ENCODE peak calls at places on chromosomes 2 and 18, in five cellular contexts. One of them, this sample, is unnamed.

GRCh38 chr2:202911513-202912341 is at the start of the genes CARF and WDR12:
- DNase-seq in AG10803: peak
- DNase-seq in bronchial epithelial cell: peak
- DNase-seq in GM10248: peak
- DNase-seq in stomach: peak
- DNase-seq in this sample: peak

GRCh38 chr2:100380681-100381080 is 36.8 kb downstream of the CHST10 start:
- DNase-seq in AG10803: no peak
- DNase-seq in bronchial epithelial cell: no peak
- DNase-seq in GM10248: no peak
- DNase-seq in stomach: no peak
- DNase-seq in this sample: no peak

GRCh38 chr18:28267878-28268625 is 91.1 kb upstream of the CDH2 start:
- DNase-seq in AG10803: peak
- DNase-seq in bronchial epithelial cell: peak
- DNase-seq in GM10248: no peak
- DNase-seq in stomach: no peak
- DNase-seq in this sample: no peak

GRCh38 chr2:98477036-98477435 is 32.4 kb downstream of the INPP4A start:
- DNase-seq in AG10803: no peak
- DNase-seq in bronchial epithelial cell: no peak
- DNase-seq in GM10248: no peak
- DNase-seq in stomach: no peak
- DNase-seq in this sample: no peak

GRCh38 chr18:58186258-58186948 is 142.4 kb downstream of the NEDD4L start:
- DNase-seq in AG10803: peak
- DNase-seq in bronchial epithelial cell: peak
- DNase-seq in GM10248: no peak
- DNase-seq in stomach: peak
- DNase-seq in this sample: no peak

GRCh38 chr18:48563027-48563426 is 24.2 kb downstream of the CTIF start:
- DNase-seq in AG10803: peak
- DNase-seq in bronchial epithelial cell: peak
- DNase-seq in GM10248: no peak
- DNase-seq in stomach: no peak
- DNase-seq in this sample: no peak

GRCh38 chr2:121790276-121790956 is 35.0 kb downstream of the TSN start:
- DNase-seq in AG10803: peak
- DNase-seq in bronchial epithelial cell: peak
- DNase-seq in GM10248: no peak
- DNase-seq in stomach: no peak
- DNase-seq in this sample: no peak

GRCh38 chr2:206700141-206700540 is 18.1 kb downstream of the DYTN start:
- DNase-seq in AG10803: no peak
- DNase-seq in bronchial epithelial cell: peak
- DNase-seq in GM10248: no peak
- DNase-seq in stomach: no peak
- DNase-seq in this sample: no peak

GRCh38 chr2:59770651-59771050 is 782.8 kb downstream of the BCL11A start:
- DNase-seq in AG10803: no peak
- DNase-seq in bronchial epithelial cell: no peak
- DNase-seq in GM10248: no peak
- DNase-seq in stomach: no peak
- DNase-seq in this sample: no peak

GRCh38 chr18:77059294-77059916 is 73.2 kb downstream of the MBP start:
- DNase-seq in AG10803: peak
- DNase-seq in bronchial epithelial cell: peak
- DNase-seq in GM10248: no peak
- DNase-seq in stomach: no peak
- DNase-seq in this sample: peak

GRCh38 chr2:212956665-212957064 is 194.7 kb downstream of the IKZF2 start:
- DNase-seq in AG10803: no peak
- DNase-seq in bronchial epithelial cell: peak
- DNase-seq in GM10248: no peak
- DNase-seq in stomach: no peak
- DNase-seq in this sample: no peak

GRCh38 chr2:67652679-67653078 is 255.5 kb downstream of the ETAA1 start:
- DNase-seq in AG10803: no peak
- DNase-seq in bronchial epithelial cell: no peak
- DNase-seq in GM10248: peak
- DNase-seq in stomach: no peak
- DNase-seq in this sample: no peak

GRCh38 chr2:96143848-96144480 is 1.3 kb downstream of the DUSP2 start:
- DNase-seq in AG10803: no peak
- DNase-seq in bronchial epithelial cell: no peak
- DNase-seq in GM10248: no peak
- DNase-seq in stomach: peak
- DNase-seq in this sample: no peak

GRCh38 chr18:55206941-55207340 is 247.7 kb upstream of the CCDC68 start:
- DNase-seq in AG10803: peak
- DNase-seq in bronchial epithelial cell: peak
- DNase-seq in GM10248: no peak
- DNase-seq in stomach: no peak
- DNase-seq in this sample: no peak

GRCh38 chr2:131801210-131801744 is 273.6 kb downstream of the CCDC74A start:
- DNase-seq in AG10803: no peak
- DNase-seq in bronchial epithelial cell: no peak
- DNase-seq in GM10248: no peak
- DNase-seq in stomach: no peak
- DNase-seq in this sample: no peak

GRCh38 chr2:179311071-179311470 is 46.4 kb upstream of the SESTD1 start:
- DNase-seq in AG10803: no peak
- DNase-seq in bronchial epithelial cell: no peak
- DNase-seq in GM10248: no peak
- DNase-seq in stomach: no peak
- DNase-seq in this sample: no peak

GRCh38 chr2:88429929-88430328 is 22.6 kb downstream of the FOXI3 start:
- DNase-seq in AG10803: no peak
- DNase-seq in bronchial epithelial cell: no peak
- DNase-seq in GM10248: no peak
- DNase-seq in stomach: no peak
- DNase-seq in this sample: no peak

GRCh38 chr2:159445307-159445706 is 158.8 kb upstream of the WDSUB1 start:
- DNase-seq in AG10803: no peak
- DNase-seq in bronchial epithelial cell: no peak
- DNase-seq in GM10248: no peak
- DNase-seq in stomach: no peak
- DNase-seq in this sample: no peak

GRCh38 chr2:166013878-166014277 is 60.3 kb upstream of the TTC21B start:
- DNase-seq in AG10803: no peak
- DNase-seq in bronchial epithelial cell: no peak
- DNase-seq in GM10248: no peak
- DNase-seq in stomach: no peak
- DNase-seq in this sample: no peak

GRCh38 chr2:20507166-20507692 is 60.4 kb downstream of the RHOB start:
- DNase-seq in AG10803: no peak
- DNase-seq in bronchial epithelial cell: no peak
- DNase-seq in GM10248: peak
- DNase-seq in stomach: no peak
- DNase-seq in this sample: no peak

GRCh38 chr18:54916507-54916906 is 42.8 kb downstream of the CCDC68 start:
- DNase-seq in AG10803: no peak
- DNase-seq in bronchial epithelial cell: no peak
- DNase-seq in GM10248: no peak
- DNase-seq in stomach: no peak
- DNase-seq in this sample: no peak

GRCh38 chr2:75604479-75604878 is 42.1 kb upstream of the MRPL19 start:
- DNase-seq in AG10803: peak
- DNase-seq in bronchial epithelial cell: peak
- DNase-seq in GM10248: no peak
- DNase-seq in stomach: no peak
- DNase-seq in this sample: no peak

GRCh38 chr2:231922311-231922710 is 3.9 kb downstream of the NPPC start:
- DNase-seq in AG10803: no peak
- DNase-seq in bronchial epithelial cell: no peak
- DNase-seq in GM10248: no peak
- DNase-seq in stomach: no peak
- DNase-seq in this sample: no peak

GRCh38 chr2:147630585-147630984 is 214.2 kb upstream of the ACVR2A start:
- DNase-seq in AG10803: peak
- DNase-seq in bronchial epithelial cell: peak
- DNase-seq in GM10248: no peak
- DNase-seq in stomach: no peak
- DNase-seq in this sample: no peak

GRCh38 chr18:79394438-79395307 is 1.1 kb upstream of the NFATC1 start:
- DNase-seq in AG10803: peak
- DNase-seq in bronchial epithelial cell: peak
- DNase-seq in GM10248: peak
- DNase-seq in stomach: no peak
- DNase-seq in this sample: peak

GRCh38 chr18:78776706-78777105 is 202.9 kb upstream of the SALL3 start:
- DNase-seq in AG10803: no peak
- DNase-seq in bronchial epithelial cell: no peak
- DNase-seq in GM10248: no peak
- DNase-seq in stomach: peak
- DNase-seq in this sample: no peak

GRCh38 chr2:216033403-216033802 is 20.1 kb upstream of the MREG start:
- DNase-seq in AG10803: no peak
- DNase-seq in bronchial epithelial cell: no peak
- DNase-seq in GM10248: peak
- DNase-seq in stomach: no peak
- DNase-seq in this sample: no peak

GRCh38 chr2:216029416-216030129 is 16.2 kb upstream of the MREG start:
- DNase-seq in AG10803: peak
- DNase-seq in bronchial epithelial cell: no peak
- DNase-seq in GM10248: no peak
- DNase-seq in stomach: no peak
- DNase-seq in this sample: no peak

GRCh38 chr2:216030210-216030609 is 16.9 kb upstream of the MREG start:
- DNase-seq in AG10803: no peak
- DNase-seq in bronchial epithelial cell: no peak
- DNase-seq in GM10248: no peak
- DNase-seq in stomach: no peak
- DNase-seq in this sample: no peak

GRCh38 chr2:216031960-216032689 is 18.8 kb upstream of the MREG start:
- DNase-seq in AG10803: peak
- DNase-seq in bronchial epithelial cell: peak
- DNase-seq in GM10248: peak
- DNase-seq in stomach: no peak
- DNase-seq in this sample: no peak

DNA sequence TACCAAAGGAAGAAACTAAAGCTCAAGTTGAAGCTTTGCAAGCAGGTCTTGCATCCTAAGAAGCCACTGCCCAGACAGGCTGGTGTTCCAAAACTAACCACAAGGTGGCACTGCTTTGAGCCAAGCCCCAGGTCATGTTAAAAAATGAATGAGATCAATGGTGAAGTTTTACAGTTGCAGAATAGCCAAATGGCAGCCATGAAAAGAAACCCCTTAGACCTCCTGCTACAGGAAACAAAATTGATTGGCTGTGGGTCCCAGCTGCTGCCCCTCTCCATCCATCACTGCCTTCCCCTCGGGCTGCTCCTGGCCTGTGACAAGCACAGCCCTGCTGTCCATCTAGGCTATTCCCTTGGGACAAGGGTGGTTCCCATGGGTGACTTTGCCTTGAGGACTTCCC is 20.7 kb upstream of the MREG start:
- DNase-seq in AG10803: peak
- DNase-seq in bronchial epithelial cell: peak
- DNase-seq in GM10248: peak
- DNase-seq in stomach: peak
- DNase-seq in this sample: peak
- TF ChIP-seq CTCF in AG10803: peak
- TF ChIP-seq CTCF in bronchial epithelial cell: peak
- TF ChIP-seq CTCF in GM10248: peak
- TF ChIP-seq CTCF in stomach: peak
- TF ChIP-seq CTCF in this sample: peak

DNA sequence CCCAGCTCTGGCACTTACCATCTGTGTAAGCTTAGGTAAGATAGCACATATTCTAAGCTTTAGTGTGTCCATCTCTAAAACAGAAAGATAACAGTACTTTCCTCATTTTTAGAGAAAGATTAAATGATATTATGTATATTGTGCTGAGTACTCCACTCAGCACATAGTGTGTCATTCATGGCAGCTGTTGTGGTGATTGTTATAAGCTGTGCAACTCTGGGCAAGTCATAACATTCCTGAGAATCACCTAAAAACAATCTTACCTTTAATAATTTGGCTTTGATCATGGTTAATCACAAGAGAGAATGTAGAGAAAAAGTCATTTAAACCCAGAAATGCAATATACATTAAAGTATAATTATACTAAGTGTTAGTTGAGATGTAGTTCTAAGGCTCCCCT is 391.5 kb downstream of the GALNT13 start:
- DNase-seq in AG10803: no peak
- DNase-seq in bronchial epithelial cell: peak
- DNase-seq in GM10248: no peak
- DNase-seq in stomach: no peak
- DNase-seq in this sample: no peak
- TF ChIP-seq CTCF in AG10803: no peak
- TF ChIP-seq CTCF in bronchial epithelial cell: no peak
- TF ChIP-seq CTCF in GM10248: no peak
- TF ChIP-seq CTCF in stomach: no peak
- TF ChIP-seq CTCF in this sample: no peak

GRCh38 chr2:8644605-8645175 is 37.2 kb upstream of the ID2 start:
- DNase-seq in AG10803: peak
- DNase-seq in bronchial epithelial cell: no peak
- DNase-seq in GM10248: no peak
- DNase-seq in stomach: no peak
- DNase-seq in this sample: no peak
- TF ChIP-seq CTCF in AG10803: peak
- TF ChIP-seq CTCF in bronchial epithelial cell: no peak
- TF ChIP-seq CTCF in GM10248: peak
- TF ChIP-seq CTCF in stomach: no peak
- TF ChIP-seq CTCF in this sample: no peak

GRCh38 chr2:239276813-239277193 is 124.0 kb downstream of the HDAC4 start:
- DNase-seq in AG10803: no peak
- DNase-seq in bronchial epithelial cell: no peak
- DNase-seq in GM10248: no peak
- DNase-seq in stomach: peak
- DNase-seq in this sample: peak
- TF ChIP-seq CTCF in AG10803: no peak
- TF ChIP-seq CTCF in bronchial epithelial cell: no peak
- TF ChIP-seq CTCF in GM10248: no peak
- TF ChIP-seq CTCF in stomach: no peak
- TF ChIP-seq CTCF in this sample: peak

GRCh38 chr18:74604366-74604765 is 6.7 kb downstream of the ZNF407 start:
- DNase-seq in AG10803: no peak
- DNase-seq in bronchial epithelial cell: no peak
- DNase-seq in GM10248: no peak
- DNase-seq in stomach: no peak
- DNase-seq in this sample: no peak
- TF ChIP-seq CTCF in AG10803: no peak
- TF ChIP-seq CTCF in bronchial epithelial cell: no peak
- TF ChIP-seq CTCF in GM10248: no peak
- TF ChIP-seq CTCF in stomach: no peak
- TF ChIP-seq CTCF in this sample: no peak